ENCODE peak calls at places on chromosomes 4 and X, in seven cellular contexts. One of them, this sample, is unnamed.

GRCh38 chr4:1765409-1766335 is 27.4 kb upstream of the FGFR3 start:
- DNase-seq in GM23338: no peak
- DNase-seq in WTC11: no peak
- DNase-seq in glutamatergic neuron: no peak
- DNase-seq in endothelial cell: no peak
- DNase-seq in foreskin keratinocyte: no peak
- DNase-seq in NB4: no peak
- DNase-seq in this sample: no peak

GRCh38 chrX:41259516-41259915 is 74.4 kb upstream of the DDX3X start:
- DNase-seq in NB4: no peak
- DNase-seq in foreskin keratinocyte: no peak
- DNase-seq in WTC11: peak; percentile 13
- DNase-seq in endothelial cell: no peak
- DNase-seq in GM23338: peak; percentile 14
- DNase-seq in glutamatergic neuron: peak; percentile 51
- DNase-seq in this sample: no peak

GRCh38 chr4:1553365-1553764 is 130.7 kb downstream of the FAM53A start:
- DNase-seq in foreskin keratinocyte: no peak
- DNase-seq in glutamatergic neuron: no peak
- DNase-seq in endothelial cell: no peak
- DNase-seq in WTC11: no peak
- DNase-seq in NB4: no peak
- DNase-seq in GM23338: no peak
- DNase-seq in this sample: no peak

GRCh38 chr4:80309301-80310004 is 26.1 kb upstream of the CFAP299 start:
- DNase-seq in glutamatergic neuron: no peak
- DNase-seq in endothelial cell: no peak
- DNase-seq in NB4: peak; percentile 10
- DNase-seq in GM23338: no peak
- DNase-seq in WTC11: no peak
- DNase-seq in foreskin keratinocyte: peak; percentile 74
- DNase-seq in this sample: no peak

GRCh38 chrX:154775611-154776349 is 13.1 kb downstream of the DKC1 start:
- DNase-seq in endothelial cell: no peak
- DNase-seq in NB4: peak; percentile 55
- DNase-seq in WTC11: no peak
- DNase-seq in foreskin keratinocyte: no peak
- DNase-seq in glutamatergic neuron: no peak
- DNase-seq in GM23338: no peak
- DNase-seq in this sample: no peak

GRCh38 chr4:145716661-145717200 is 36.8 kb downstream of the C4orf51 start:
- DNase-seq in foreskin keratinocyte: no peak
- DNase-seq in NB4: no peak
- DNase-seq in WTC11: no peak
- DNase-seq in GM23338: no peak
- DNase-seq in glutamatergic neuron: no peak
- DNase-seq in endothelial cell: no peak
- DNase-seq in this sample: no peak

GRCh38 chrX:107673401-107673800 is 45.1 kb downstream of the PRPS1 start:
- DNase-seq in NB4: no peak
- DNase-seq in glutamatergic neuron: no peak
- DNase-seq in foreskin keratinocyte: no peak
- DNase-seq in WTC11: no peak
- DNase-seq in GM23338: no peak
- DNase-seq in endothelial cell: no peak
- DNase-seq in this sample: no peak

GRCh38 chrX:22629105-22629725 is 356.5 kb downstream of the CBLL2 start:
- DNase-seq in foreskin keratinocyte: peak; percentile 61
- DNase-seq in WTC11: no peak
- DNase-seq in endothelial cell: no peak
- DNase-seq in NB4: no peak
- DNase-seq in glutamatergic neuron: no peak
- DNase-seq in GM23338: no peak
- DNase-seq in this sample: no peak

GRCh38 chrX:10045327-10046000 is 78.3 kb downstream of the CLDN34 start:
- DNase-seq in WTC11: no peak
- DNase-seq in foreskin keratinocyte: no peak
- DNase-seq in glutamatergic neuron: no peak
- DNase-seq in NB4: no peak
- DNase-seq in endothelial cell: no peak
- DNase-seq in GM23338: no peak
- DNase-seq in this sample: no peak

GRCh38 chr4:84852081-84852480 is 114.4 kb downstream of the WDFY3 start:
- DNase-seq in WTC11: no peak
- DNase-seq in glutamatergic neuron: no peak
- DNase-seq in foreskin keratinocyte: no peak
- DNase-seq in endothelial cell: no peak
- DNase-seq in NB4: no peak
- DNase-seq in GM23338: no peak
- DNase-seq in this sample: no peak

GRCh38 chr4:80540785-80541469 is 205.4 kb downstream of the CFAP299 start:
- DNase-seq in glutamatergic neuron: no peak
- DNase-seq in GM23338: no peak
- DNase-seq in endothelial cell: no peak
- DNase-seq in WTC11: no peak
- DNase-seq in NB4: no peak
- DNase-seq in foreskin keratinocyte: no peak
- DNase-seq in this sample: no peak

GRCh38 chr4:786861-787300 is 39.0 kb downstream of the CPLX1 start:
- DNase-seq in WTC11: no peak
- DNase-seq in foreskin keratinocyte: no peak
- DNase-seq in NB4: no peak
- DNase-seq in glutamatergic neuron: no peak
- DNase-seq in GM23338: no peak
- DNase-seq in endothelial cell: no peak
- DNase-seq in this sample: no peak

GRCh38 chrX:22559506-22559905 is 286.8 kb downstream of the CBLL2 start:
- DNase-seq in NB4: no peak
- DNase-seq in foreskin keratinocyte: no peak
- DNase-seq in GM23338: no peak
- DNase-seq in glutamatergic neuron: no peak
- DNase-seq in endothelial cell: no peak
- DNase-seq in WTC11: no peak
- DNase-seq in this sample: no peak

DNA sequence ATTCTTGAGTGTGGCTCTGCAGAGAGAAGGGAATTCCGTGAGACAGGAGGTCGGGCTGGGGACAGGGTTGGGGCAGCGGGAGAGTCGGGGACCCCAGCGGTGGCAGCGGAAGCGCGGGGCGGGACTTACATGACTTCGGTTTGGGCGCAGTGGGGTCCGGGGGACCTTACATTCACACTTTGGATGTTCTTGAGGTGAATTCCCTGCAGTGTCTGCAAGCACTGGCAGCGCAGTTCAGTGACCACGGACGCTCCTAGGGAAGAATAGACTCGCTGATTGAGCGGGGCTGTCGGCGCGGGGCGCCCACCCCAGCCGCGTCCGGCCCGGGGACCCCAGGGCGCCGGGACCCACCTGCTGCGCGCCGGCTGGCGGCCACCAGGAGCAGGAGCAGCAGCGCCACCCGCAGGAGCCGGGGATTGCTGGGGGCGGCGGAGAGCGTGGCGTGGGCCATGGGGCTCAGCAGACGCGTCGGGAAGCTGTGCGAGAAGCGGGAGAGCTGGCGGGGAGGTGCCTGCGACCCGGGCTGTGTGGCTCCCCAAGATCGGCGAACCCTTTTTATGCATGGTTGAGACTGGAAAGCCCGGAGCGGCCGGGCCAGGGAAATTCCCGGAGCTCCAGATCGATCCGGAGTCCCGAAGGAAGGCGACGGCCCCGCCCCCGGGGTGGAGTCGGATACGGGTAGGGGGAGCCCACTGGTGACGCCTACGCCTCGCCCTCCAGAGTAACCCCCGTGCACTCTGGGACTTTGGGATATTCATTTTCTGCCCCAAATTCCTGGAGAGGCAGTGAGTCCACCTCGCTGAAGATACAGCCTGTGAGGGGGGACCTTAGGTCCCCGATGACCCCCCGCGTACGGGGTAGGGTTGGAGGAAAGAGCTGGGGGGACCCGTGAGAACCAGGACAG is at the start of gene CXCL3:
- DNase-seq in glutamatergic neuron: peak; percentile 77
- DNase-seq in GM23338: peak; percentile 87
- DNase-seq in foreskin keratinocyte: peak; percentile 58
- DNase-seq in NB4: peak; percentile 54
- DNase-seq in WTC11: peak; percentile 86
- DNase-seq in endothelial cell: peak; percentile 76
- DNase-seq in this sample: peak; percentile 23
- TF ChIP-seq CTCF in glutamatergic neuron: no peak
- TF ChIP-seq CTCF in GM23338: peak; percentile 24
- TF ChIP-seq CTCF in foreskin keratinocyte: peak; percentile 75
- TF ChIP-seq CTCF in NB4: no peak
- TF ChIP-seq CTCF in WTC11: no peak
- TF ChIP-seq CTCF in endothelial cell: peak; percentile 34
- TF ChIP-seq CTCF in this sample: peak; percentile 26

GRCh38 chrX:71251456-71251973 is 2.4 kb downstream of the ZMYM3 start:
- DNase-seq in GM23338: peak; percentile 1
- DNase-seq in WTC11: no peak
- DNase-seq in NB4: no peak
- DNase-seq in endothelial cell: no peak
- DNase-seq in foreskin keratinocyte: no peak
- DNase-seq in glutamatergic neuron: no peak
- DNase-seq in this sample: no peak
- TF ChIP-seq CTCF in GM23338: no peak
- TF ChIP-seq CTCF in WTC11: no peak
- TF ChIP-seq CTCF in NB4: no peak
- TF ChIP-seq CTCF in endothelial cell: no peak
- TF ChIP-seq CTCF in foreskin keratinocyte: no peak
- TF ChIP-seq CTCF in glutamatergic neuron: no peak
- TF ChIP-seq CTCF in this sample: no peak

GRCh38 chrX:94493405-94493804 is 819.4 kb downstream of the FAM133A start:
- DNase-seq in foreskin keratinocyte: no peak
- DNase-seq in NB4: no peak
- DNase-seq in glutamatergic neuron: no peak
- DNase-seq in endothelial cell: no peak
- DNase-seq in GM23338: no peak
- DNase-seq in WTC11: no peak
- DNase-seq in this sample: no peak

DNA sequence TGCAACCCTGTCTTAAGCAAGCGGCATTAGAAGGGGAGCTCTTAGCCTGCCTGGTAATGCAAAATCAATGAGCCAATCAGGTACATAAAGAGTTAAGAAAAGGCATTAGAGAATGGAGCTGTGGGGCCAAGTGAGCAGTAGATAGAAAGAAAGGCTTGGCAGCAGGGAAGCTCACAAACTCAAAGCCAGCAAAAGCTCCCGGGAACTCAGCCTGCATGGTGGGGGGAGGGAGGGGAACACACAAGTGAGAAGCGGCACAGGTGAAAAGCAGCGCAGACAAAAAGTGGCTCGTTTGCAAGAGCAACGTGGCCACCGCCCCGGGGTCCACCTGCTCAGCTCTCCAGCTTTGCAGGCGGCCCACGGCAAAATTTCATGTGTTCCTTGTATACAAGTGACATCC is 818.5 kb downstream of the FAM133A start:
- DNase-seq in foreskin keratinocyte: no peak
- DNase-seq in GM23338: peak; percentile 64
- DNase-seq in glutamatergic neuron: no peak
- DNase-seq in WTC11: peak; percentile 42
- DNase-seq in endothelial cell: no peak
- DNase-seq in NB4: no peak
- DNase-seq in this sample: no peak
- TF ChIP-seq CTCF in foreskin keratinocyte: no peak
- TF ChIP-seq CTCF in GM23338: no peak
- TF ChIP-seq CTCF in glutamatergic neuron: no peak
- TF ChIP-seq CTCF in WTC11: no peak
- TF ChIP-seq CTCF in endothelial cell: no peak
- TF ChIP-seq CTCF in NB4: no peak
- TF ChIP-seq CTCF in this sample: no peak

DNA sequence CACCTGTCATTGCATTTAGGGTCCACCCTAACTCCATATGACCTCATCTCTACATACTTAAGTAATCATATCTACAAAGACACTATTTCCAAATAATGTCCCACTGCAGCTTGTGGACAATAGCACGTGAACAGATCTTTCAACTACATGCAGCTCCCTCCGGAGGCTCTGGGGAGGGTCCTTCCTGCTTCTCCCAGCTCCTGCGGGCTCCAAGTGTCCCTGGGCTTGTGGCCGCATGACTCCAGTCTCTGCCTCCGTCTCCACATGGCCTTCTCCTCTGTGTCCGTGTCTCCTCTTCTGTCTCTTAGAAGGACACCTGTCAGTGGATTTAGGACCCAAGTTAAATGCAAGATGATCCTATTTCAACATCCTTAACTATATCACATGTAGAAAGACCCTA is 52.7 kb downstream of the ASMT start:
- DNase-seq in GM23338: no peak
- DNase-seq in foreskin keratinocyte: no peak
- DNase-seq in WTC11: no peak
- DNase-seq in endothelial cell: no peak
- DNase-seq in NB4: no peak
- DNase-seq in glutamatergic neuron: no peak
- DNase-seq in this sample: no peak
- TF ChIP-seq CTCF in GM23338: no peak
- TF ChIP-seq CTCF in foreskin keratinocyte: no peak
- TF ChIP-seq CTCF in WTC11: no peak
- TF ChIP-seq CTCF in endothelial cell: no peak
- TF ChIP-seq CTCF in NB4: no peak
- TF ChIP-seq CTCF in glutamatergic neuron: no peak
- TF ChIP-seq CTCF in this sample: no peak